ENCODE peak calls at places on chromosomes 11 and 22, in nine cellular contexts. One of them, this sample, is unnamed.

GRCh38 chr11:59756845-59757244 is 1.7 kb downstream of the STX3 start:
- DNase-seq in endothelial cell: no peak
- DNase-seq in GM12865: no peak
- DNase-seq in GM13977: no peak
- DNase-seq in heart left ventricle: peak
- DNase-seq in foreskin fibroblast: peak
- DNase-seq in BE2C: no peak
- DNase-seq in RWPE1: peak
- DNase-seq in fibroblast of villous mesenchyme: peak
- DNase-seq in this sample: no peak

GRCh38 chr11:73189315-73189714 is 28.8 kb upstream of the P2RY2 start:
- DNase-seq in heart left ventricle: no peak
- DNase-seq in GM12865: peak
- DNase-seq in foreskin fibroblast: no peak
- DNase-seq in RWPE1: no peak
- DNase-seq in fibroblast of villous mesenchyme: no peak
- DNase-seq in endothelial cell: no peak
- DNase-seq in BE2C: no peak
- DNase-seq in GM13977: peak
- DNase-seq in this sample: no peak

GRCh38 chr22:44085743-44086741 is 61.9 kb downstream of the PARVB start:
- DNase-seq in BE2C: peak
- DNase-seq in heart left ventricle: peak
- DNase-seq in GM13977: peak
- DNase-seq in endothelial cell: peak
- DNase-seq in GM12865: peak
- DNase-seq in foreskin fibroblast: peak
- DNase-seq in fibroblast of villous mesenchyme: peak
- DNase-seq in RWPE1: peak
- DNase-seq in this sample: peak

GRCh38 chr11:86473991-86474833 is 99.5 kb downstream of the CCDC81 start:
- DNase-seq in heart left ventricle: peak
- DNase-seq in RWPE1: peak
- DNase-seq in endothelial cell: no peak
- DNase-seq in GM12865: no peak
- DNase-seq in BE2C: no peak
- DNase-seq in fibroblast of villous mesenchyme: no peak
- DNase-seq in foreskin fibroblast: peak
- DNase-seq in GM13977: no peak
- DNase-seq in this sample: no peak

GRCh38 chr11:45089251-45089650 is 57.2 kb upstream of the PRDM11 start:
- DNase-seq in BE2C: no peak
- DNase-seq in heart left ventricle: peak
- DNase-seq in RWPE1: peak
- DNase-seq in fibroblast of villous mesenchyme: peak
- DNase-seq in GM13977: no peak
- DNase-seq in GM12865: no peak
- DNase-seq in foreskin fibroblast: peak
- DNase-seq in endothelial cell: no peak
- DNase-seq in this sample: peak

GRCh38 chr22:44382461-44383038 is 69.8 kb upstream of the SHISAL1 start:
- DNase-seq in GM12865: no peak
- DNase-seq in heart left ventricle: peak
- DNase-seq in BE2C: no peak
- DNase-seq in endothelial cell: no peak
- DNase-seq in fibroblast of villous mesenchyme: no peak
- DNase-seq in foreskin fibroblast: no peak
- DNase-seq in GM13977: no peak
- DNase-seq in RWPE1: no peak
- DNase-seq in this sample: no peak

GRCh38 chr11:47641585-47642098 is 717 bp downstream of the MTCH2 start:
- DNase-seq in fibroblast of villous mesenchyme: no peak
- DNase-seq in BE2C: no peak
- DNase-seq in heart left ventricle: no peak
- DNase-seq in GM13977: no peak
- DNase-seq in foreskin fibroblast: peak
- DNase-seq in GM12865: no peak
- DNase-seq in RWPE1: no peak
- DNase-seq in endothelial cell: no peak
- DNase-seq in this sample: no peak

GRCh38 chr11:121614661-121615240 is 162.0 kb upstream of the SORL1-AS1 start:
- DNase-seq in GM12865: no peak
- DNase-seq in GM13977: no peak
- DNase-seq in endothelial cell: peak
- DNase-seq in fibroblast of villous mesenchyme: no peak
- DNase-seq in RWPE1: peak
- DNase-seq in BE2C: no peak
- DNase-seq in heart left ventricle: no peak
- DNase-seq in foreskin fibroblast: no peak
- DNase-seq in this sample: no peak

GRCh38 chr11:86201371-86201770 is 43.2 kb upstream of the EED start:
- DNase-seq in endothelial cell: no peak
- DNase-seq in GM13977: peak
- DNase-seq in RWPE1: no peak
- DNase-seq in BE2C: no peak
- DNase-seq in GM12865: peak
- DNase-seq in foreskin fibroblast: no peak
- DNase-seq in heart left ventricle: no peak
- DNase-seq in fibroblast of villous mesenchyme: no peak
- DNase-seq in this sample: no peak

GRCh38 chr11:131195801-131196517 is 174.5 kb upstream of the NTM start:
- DNase-seq in foreskin fibroblast: peak
- DNase-seq in endothelial cell: no peak
- DNase-seq in fibroblast of villous mesenchyme: peak
- DNase-seq in RWPE1: peak
- DNase-seq in GM13977: no peak
- DNase-seq in BE2C: no peak
- DNase-seq in GM12865: no peak
- DNase-seq in heart left ventricle: peak
- DNase-seq in this sample: peak

GRCh38 chr11:95975343-95975742 is 51.4 kb upstream of the MTMR2 start:
- DNase-seq in fibroblast of villous mesenchyme: no peak
- DNase-seq in BE2C: no peak
- DNase-seq in RWPE1: no peak
- DNase-seq in GM12865: no peak
- DNase-seq in GM13977: no peak
- DNase-seq in heart left ventricle: no peak
- DNase-seq in foreskin fibroblast: no peak
- DNase-seq in endothelial cell: no peak
- DNase-seq in this sample: no peak

GRCh38 chr22:49765091-49765771 is 62.4 kb downstream of the BRD1 start:
- DNase-seq in endothelial cell: no peak
- DNase-seq in heart left ventricle: peak
- DNase-seq in foreskin fibroblast: no peak
- DNase-seq in GM12865: no peak
- DNase-seq in RWPE1: no peak
- DNase-seq in BE2C: peak
- DNase-seq in GM13977: no peak
- DNase-seq in fibroblast of villous mesenchyme: no peak
- DNase-seq in this sample: no peak

GRCh38 chr11:114472661-114473060 is 33.4 kb downstream of the REXO2 start:
- DNase-seq in fibroblast of villous mesenchyme: peak
- DNase-seq in RWPE1: no peak
- DNase-seq in endothelial cell: no peak
- DNase-seq in GM13977: no peak
- DNase-seq in heart left ventricle: no peak
- DNase-seq in foreskin fibroblast: peak
- DNase-seq in BE2C: no peak
- DNase-seq in GM12865: no peak
- DNase-seq in this sample: no peak

DNA sequence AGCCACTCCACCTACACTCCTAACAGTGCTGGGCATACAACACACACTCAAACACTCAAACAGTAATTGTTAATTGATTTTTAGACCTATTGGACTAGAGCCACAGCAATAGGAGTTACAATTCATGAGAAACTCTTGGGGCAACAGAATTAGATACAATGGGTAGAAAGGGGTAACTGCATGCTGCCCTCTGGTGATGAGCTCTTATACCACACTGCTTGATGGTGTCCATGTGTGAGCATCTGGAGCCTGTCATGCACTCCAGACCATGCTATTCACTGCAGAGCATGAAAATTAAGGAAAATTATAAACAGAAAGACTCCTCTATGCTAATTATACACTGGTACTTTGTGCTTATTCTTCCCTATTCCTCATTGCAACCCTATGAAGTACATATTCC is 975.5 kb upstream of the CCDC90B start:
- DNase-seq in fibroblast of villous mesenchyme: no peak
- DNase-seq in BE2C: peak
- DNase-seq in GM13977: peak
- DNase-seq in heart left ventricle: no peak
- DNase-seq in RWPE1: no peak
- DNase-seq in endothelial cell: peak
- DNase-seq in GM12865: peak
- DNase-seq in foreskin fibroblast: no peak
- DNase-seq in this sample: no peak
- TF ChIP-seq CTCF in fibroblast of villous mesenchyme: no peak
- TF ChIP-seq CTCF in BE2C: peak
- TF ChIP-seq CTCF in GM13977: peak
- TF ChIP-seq CTCF in heart left ventricle: peak
- TF ChIP-seq CTCF in RWPE1: no peak
- TF ChIP-seq CTCF in endothelial cell: peak
- TF ChIP-seq CTCF in GM12865: peak
- TF ChIP-seq CTCF in foreskin fibroblast: no peak
- TF ChIP-seq CTCF in this sample: no peak

DNA sequence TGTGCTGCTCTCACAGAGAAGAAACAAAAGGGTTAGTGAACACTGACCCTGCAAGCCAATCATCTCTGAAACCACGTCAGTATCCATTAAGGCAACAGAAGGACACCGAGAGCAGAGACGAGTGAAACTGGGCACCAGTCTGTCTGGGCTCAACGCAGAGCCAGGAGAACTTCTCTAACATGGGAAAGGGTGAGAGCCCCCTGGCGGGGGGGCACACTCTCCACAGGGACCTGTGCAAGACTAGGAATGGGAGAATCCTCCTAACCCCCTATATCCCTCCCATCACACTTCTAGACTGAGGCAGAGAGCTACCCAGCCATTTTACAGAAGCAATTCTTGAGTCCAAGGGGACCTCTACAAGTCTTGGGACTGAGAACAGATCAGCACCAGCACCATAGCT is 285.8 kb downstream of the SOX6 start:
- DNase-seq in GM13977: no peak
- DNase-seq in endothelial cell: no peak
- DNase-seq in BE2C: peak
- DNase-seq in foreskin fibroblast: no peak
- DNase-seq in fibroblast of villous mesenchyme: no peak
- DNase-seq in GM12865: no peak
- DNase-seq in RWPE1: no peak
- DNase-seq in heart left ventricle: no peak
- DNase-seq in this sample: no peak
- TF ChIP-seq CTCF in GM13977: no peak
- TF ChIP-seq CTCF in endothelial cell: no peak
- TF ChIP-seq CTCF in BE2C: no peak
- TF ChIP-seq CTCF in foreskin fibroblast: no peak
- TF ChIP-seq CTCF in fibroblast of villous mesenchyme: no peak
- TF ChIP-seq CTCF in GM12865: no peak
- TF ChIP-seq CTCF in RWPE1: no peak
- TF ChIP-seq CTCF in heart left ventricle: no peak
- TF ChIP-seq CTCF in this sample: no peak

DNA sequence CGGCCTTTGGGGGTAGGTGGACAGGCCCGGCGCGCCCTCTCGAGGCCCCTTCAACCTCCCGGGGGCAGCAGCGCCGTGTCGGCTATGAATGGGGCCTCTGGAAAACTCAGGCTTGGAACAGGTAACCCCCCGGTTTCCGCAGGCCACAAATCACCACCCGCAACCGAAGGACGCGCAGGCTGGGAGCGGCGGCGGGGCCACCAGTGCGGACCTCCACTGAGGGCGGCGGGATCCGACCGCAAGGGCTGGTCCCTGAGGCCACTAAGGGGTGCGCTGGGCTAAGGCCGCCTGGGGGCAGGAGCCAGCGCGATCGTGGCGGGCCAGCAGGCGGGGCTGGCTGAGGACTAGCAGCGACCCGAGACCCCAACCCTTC is 695 bp upstream of the ATF4 start:
- DNase-seq in GM12865: peak
- DNase-seq in BE2C: peak
- DNase-seq in fibroblast of villous mesenchyme: no peak
- DNase-seq in RWPE1: peak
- DNase-seq in heart left ventricle: peak
- DNase-seq in foreskin fibroblast: peak
- DNase-seq in endothelial cell: no peak
- DNase-seq in GM13977: no peak
- DNase-seq in this sample: no peak
- TF ChIP-seq CTCF in GM12865: peak
- TF ChIP-seq CTCF in BE2C: peak
- TF ChIP-seq CTCF in fibroblast of villous mesenchyme: peak
- TF ChIP-seq CTCF in RWPE1: peak
- TF ChIP-seq CTCF in heart left ventricle: peak
- TF ChIP-seq CTCF in foreskin fibroblast: peak
- TF ChIP-seq CTCF in endothelial cell: no peak
- TF ChIP-seq CTCF in GM13977: peak
- TF ChIP-seq CTCF in this sample: peak

GRCh38 chr11:126842038-126842437 is 158.5 kb downstream of the KIRREL3 start:
- DNase-seq in foreskin fibroblast: no peak
- DNase-seq in heart left ventricle: no peak
- DNase-seq in RWPE1: no peak
- DNase-seq in GM12865: no peak
- DNase-seq in BE2C: no peak
- DNase-seq in GM13977: no peak
- DNase-seq in endothelial cell: no peak
- DNase-seq in fibroblast of villous mesenchyme: no peak
- DNase-seq in this sample: no peak

GRCh38 chr11:126840201-126840886 is 160.2 kb downstream of the KIRREL3 start:
- DNase-seq in GM13977: no peak
- DNase-seq in endothelial cell: no peak
- DNase-seq in BE2C: no peak
- DNase-seq in fibroblast of villous mesenchyme: peak
- DNase-seq in heart left ventricle: no peak
- DNase-seq in GM12865: no peak
- DNase-seq in foreskin fibroblast: peak
- DNase-seq in RWPE1: no peak
- DNase-seq in this sample: no peak

GRCh38 chr11:126840975-126841374 is 159.6 kb downstream of the KIRREL3 start:
- DNase-seq in BE2C: no peak
- DNase-seq in GM12865: no peak
- DNase-seq in fibroblast of villous mesenchyme: no peak
- DNase-seq in RWPE1: no peak
- DNase-seq in GM13977: no peak
- DNase-seq in foreskin fibroblast: no peak
- DNase-seq in heart left ventricle: no peak
- DNase-seq in endothelial cell: no peak
- DNase-seq in this sample: no peak

GRCh38 chr11:126839496-126839895 is 161.1 kb downstream of the KIRREL3 start:
- DNase-seq in GM13977: no peak
- DNase-seq in foreskin fibroblast: no peak
- DNase-seq in GM12865: no peak
- DNase-seq in BE2C: no peak
- DNase-seq in endothelial cell: no peak
- DNase-seq in RWPE1: no peak
- DNase-seq in heart left ventricle: no peak
- DNase-seq in fibroblast of villous mesenchyme: no peak
- DNase-seq in this sample: no peak

DNA sequence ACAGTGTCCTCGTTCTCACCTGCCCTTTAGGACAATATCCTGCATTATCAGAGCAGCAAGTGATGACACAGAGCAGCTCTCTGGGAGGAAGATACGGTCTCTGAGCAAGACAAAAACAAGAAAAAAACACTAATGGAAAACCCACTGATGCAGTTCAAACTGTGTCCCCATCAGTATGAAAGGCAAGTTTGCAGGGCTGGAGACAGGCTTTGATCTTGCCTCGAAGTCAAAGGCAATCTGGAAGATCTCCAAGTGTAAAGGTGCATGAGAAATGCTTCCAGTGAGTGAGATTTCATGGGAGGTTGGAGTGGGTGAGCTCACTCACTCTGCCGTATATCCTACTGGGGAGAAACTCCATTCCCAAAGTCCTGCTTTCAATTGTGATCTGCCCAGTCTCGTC is 157.5 kb downstream of the KIRREL3 start:
- DNase-seq in heart left ventricle: no peak
- DNase-seq in foreskin fibroblast: no peak
- DNase-seq in GM13977: no peak
- DNase-seq in fibroblast of villous mesenchyme: no peak
- DNase-seq in GM12865: no peak
- DNase-seq in endothelial cell: no peak
- DNase-seq in RWPE1: no peak
- DNase-seq in BE2C: no peak
- DNase-seq in this sample: no peak
- TF ChIP-seq CTCF in heart left ventricle: no peak
- TF ChIP-seq CTCF in foreskin fibroblast: no peak
- TF ChIP-seq CTCF in GM13977: no peak
- TF ChIP-seq CTCF in fibroblast of villous mesenchyme: no peak
- TF ChIP-seq CTCF in GM12865: no peak
- TF ChIP-seq CTCF in endothelial cell: no peak
- TF ChIP-seq CTCF in RWPE1: no peak
- TF ChIP-seq CTCF in BE2C: no peak
- TF ChIP-seq CTCF in this sample: no peak